ENCODE peak calls at places on chromosomes 12 and 14, in nine cellular contexts. One of them, this sample, is unnamed.

GRCh38 chr12:129549656-129550055 is 354.2 kb downstream of the TMEM132D start:
- DNase-seq in fibroblast of mammary gland: no peak
- DNase-seq in left ventricle myocardium inferior: no peak
- DNase-seq in fibroblast of pulmonary artery: no peak
- DNase-seq in Calu3: no peak
- DNase-seq in stomach: peak
- DNase-seq in GM23338: no peak
- DNase-seq in IMR-90: no peak
- DNase-seq in Caco-2: no peak
- DNase-seq in this sample: no peak

GRCh38 chr12:50739611-50740010 is 24.3 kb upstream of the ATF1 start:
- DNase-seq in left ventricle myocardium inferior: no peak
- DNase-seq in GM23338: no peak
- DNase-seq in fibroblast of mammary gland: peak
- DNase-seq in Calu3: no peak
- DNase-seq in IMR-90: peak
- DNase-seq in Caco-2: no peak
- DNase-seq in fibroblast of pulmonary artery: no peak
- DNase-seq in stomach: no peak
- DNase-seq in this sample: peak

GRCh38 chr14:95018845-95019244 is 138.5 kb downstream of the DICER1 start:
- DNase-seq in IMR-90: no peak
- DNase-seq in fibroblast of mammary gland: peak
- DNase-seq in Caco-2: no peak
- DNase-seq in left ventricle myocardium inferior: no peak
- DNase-seq in fibroblast of pulmonary artery: peak
- DNase-seq in GM23338: no peak
- DNase-seq in Calu3: no peak
- DNase-seq in stomach: no peak
- DNase-seq in this sample: no peak

GRCh38 chr12:124664395-124665111 is 97.1 kb upstream of the NCOR2 start:
- DNase-seq in IMR-90: no peak
- DNase-seq in fibroblast of pulmonary artery: peak
- DNase-seq in Calu3: no peak
- DNase-seq in Caco-2: no peak
- DNase-seq in GM23338: no peak
- DNase-seq in fibroblast of mammary gland: peak
- DNase-seq in stomach: no peak
- DNase-seq in left ventricle myocardium inferior: no peak
- DNase-seq in this sample: no peak

GRCh38 chr14:89721330-89721729 is 233.2 kb downstream of the EFCAB11 start:
- DNase-seq in Caco-2: no peak
- DNase-seq in stomach: no peak
- DNase-seq in GM23338: no peak
- DNase-seq in fibroblast of mammary gland: no peak
- DNase-seq in fibroblast of pulmonary artery: no peak
- DNase-seq in IMR-90: no peak
- DNase-seq in Calu3: no peak
- DNase-seq in left ventricle myocardium inferior: no peak
- DNase-seq in this sample: no peak

GRCh38 chr12:129927316-129927900 is 23.6 kb upstream of the TMEM132D start:
- DNase-seq in left ventricle myocardium inferior: no peak
- DNase-seq in stomach: no peak
- DNase-seq in GM23338: no peak
- DNase-seq in Calu3: no peak
- DNase-seq in Caco-2: no peak
- DNase-seq in fibroblast of mammary gland: no peak
- DNase-seq in IMR-90: no peak
- DNase-seq in fibroblast of pulmonary artery: no peak
- DNase-seq in this sample: no peak

GRCh38 chr12:47910486-47910885 is 5.7 kb upstream of the VDR start:
- DNase-seq in Calu3: no peak
- DNase-seq in stomach: no peak
- DNase-seq in IMR-90: no peak
- DNase-seq in GM23338: no peak
- DNase-seq in left ventricle myocardium inferior: no peak
- DNase-seq in fibroblast of pulmonary artery: peak
- DNase-seq in fibroblast of mammary gland: peak
- DNase-seq in Caco-2: peak
- DNase-seq in this sample: no peak

GRCh38 chr14:73173092-73173735 is 36.9 kb downstream of the PSEN1 start:
- DNase-seq in GM23338: peak
- DNase-seq in fibroblast of mammary gland: peak
- DNase-seq in Caco-2: peak
- DNase-seq in stomach: no peak
- DNase-seq in Calu3: no peak
- DNase-seq in IMR-90: peak
- DNase-seq in fibroblast of pulmonary artery: peak
- DNase-seq in left ventricle myocardium inferior: no peak
- DNase-seq in this sample: peak

GRCh38 chr14:39416072-39416471 is 16.2 kb downstream of the FBXO33 start:
- DNase-seq in IMR-90: no peak
- DNase-seq in fibroblast of pulmonary artery: no peak
- DNase-seq in fibroblast of mammary gland: no peak
- DNase-seq in Calu3: no peak
- DNase-seq in GM23338: no peak
- DNase-seq in Caco-2: no peak
- DNase-seq in stomach: no peak
- DNase-seq in left ventricle myocardium inferior: no peak
- DNase-seq in this sample: no peak

GRCh38 chr14:22289570-22289969 is 299.5 kb downstream of the DAD1 start:
- DNase-seq in stomach: no peak
- DNase-seq in left ventricle myocardium inferior: no peak
- DNase-seq in Caco-2: peak
- DNase-seq in IMR-90: no peak
- DNase-seq in fibroblast of pulmonary artery: no peak
- DNase-seq in fibroblast of mammary gland: no peak
- DNase-seq in Calu3: no peak
- DNase-seq in GM23338: no peak
- DNase-seq in this sample: peak

GRCh38 chr12:88623777-88624548 is 43.7 kb upstream of the KITLG start:
- DNase-seq in stomach: no peak
- DNase-seq in Calu3: no peak
- DNase-seq in fibroblast of pulmonary artery: no peak
- DNase-seq in left ventricle myocardium inferior: no peak
- DNase-seq in IMR-90: no peak
- DNase-seq in GM23338: peak
- DNase-seq in Caco-2: no peak
- DNase-seq in fibroblast of mammary gland: peak
- DNase-seq in this sample: no peak

GRCh38 chr12:30796891-30797371 is 42.2 kb upstream of the CAPRIN2 start:
- DNase-seq in IMR-90: peak
- DNase-seq in fibroblast of mammary gland: peak
- DNase-seq in left ventricle myocardium inferior: no peak
- DNase-seq in stomach: no peak
- DNase-seq in Caco-2: peak
- DNase-seq in fibroblast of pulmonary artery: peak
- DNase-seq in GM23338: peak
- DNase-seq in Calu3: peak
- DNase-seq in this sample: no peak

GRCh38 chr12:1838223-1838993 is 18.0 kb downstream of the LRTM2 start:
- DNase-seq in stomach: no peak
- DNase-seq in fibroblast of mammary gland: no peak
- DNase-seq in Caco-2: no peak
- DNase-seq in fibroblast of pulmonary artery: no peak
- DNase-seq in Calu3: no peak
- DNase-seq in left ventricle myocardium inferior: no peak
- DNase-seq in GM23338: no peak
- DNase-seq in IMR-90: no peak
- DNase-seq in this sample: no peak

GRCh38 chr12:101940400-101940950 is 63.1 kb downstream of the DRAM1 start:
- DNase-seq in stomach: no peak
- DNase-seq in left ventricle myocardium inferior: no peak
- DNase-seq in Calu3: no peak
- DNase-seq in GM23338: no peak
- DNase-seq in fibroblast of mammary gland: no peak
- DNase-seq in Caco-2: peak
- DNase-seq in fibroblast of pulmonary artery: peak
- DNase-seq in IMR-90: no peak
- DNase-seq in this sample: no peak

GRCh38 chr12:110693731-110694130 is 4.8 kb upstream of the HVCN1 start:
- DNase-seq in GM23338: no peak
- DNase-seq in fibroblast of mammary gland: no peak
- DNase-seq in IMR-90: no peak
- DNase-seq in stomach: no peak
- DNase-seq in left ventricle myocardium inferior: peak
- DNase-seq in fibroblast of pulmonary artery: no peak
- DNase-seq in Calu3: no peak
- DNase-seq in Caco-2: no peak
- DNase-seq in this sample: no peak

GRCh38 chr14:81211844-81212243 is 8.9 kb downstream of the GTF2A1 start:
- DNase-seq in fibroblast of mammary gland: peak
- DNase-seq in left ventricle myocardium inferior: peak
- DNase-seq in Caco-2: peak
- DNase-seq in GM23338: peak
- DNase-seq in fibroblast of pulmonary artery: peak
- DNase-seq in IMR-90: peak
- DNase-seq in Calu3: peak
- DNase-seq in stomach: no peak
- DNase-seq in this sample: no peak

GRCh38 chr12:104339663-104340062 is 36.1 kb downstream of the EID3 start:
- DNase-seq in fibroblast of mammary gland: peak
- DNase-seq in left ventricle myocardium inferior: no peak
- DNase-seq in stomach: no peak
- DNase-seq in GM23338: no peak
- DNase-seq in IMR-90: peak
- DNase-seq in Calu3: no peak
- DNase-seq in Caco-2: no peak
- DNase-seq in fibroblast of pulmonary artery: no peak
- DNase-seq in this sample: no peak
- TF ChIP-seq CTCF in fibroblast of mammary gland: peak
- TF ChIP-seq CTCF in left ventricle myocardium inferior: no peak
- TF ChIP-seq CTCF in stomach: no peak
- TF ChIP-seq CTCF in GM23338: peak
- TF ChIP-seq CTCF in IMR-90: peak
- TF ChIP-seq CTCF in Calu3: no peak
- TF ChIP-seq CTCF in Caco-2: no peak
- TF ChIP-seq CTCF in fibroblast of pulmonary artery: no peak
- TF ChIP-seq CTCF in this sample: no peak

GRCh38 chr12:69630191-69630590 is 19.5 kb upstream of the LRRC10 start:
- DNase-seq in fibroblast of mammary gland: peak
- DNase-seq in Caco-2: peak
- DNase-seq in GM23338: peak
- DNase-seq in IMR-90: no peak
- DNase-seq in Calu3: no peak
- DNase-seq in fibroblast of pulmonary artery: no peak
- DNase-seq in stomach: no peak
- DNase-seq in left ventricle myocardium inferior: no peak
- DNase-seq in this sample: no peak
- TF ChIP-seq CTCF in fibroblast of mammary gland: peak
- TF ChIP-seq CTCF in Caco-2: peak
- TF ChIP-seq CTCF in GM23338: peak
- TF ChIP-seq CTCF in IMR-90: peak
- TF ChIP-seq CTCF in Calu3: no peak
- TF ChIP-seq CTCF in fibroblast of pulmonary artery: peak
- TF ChIP-seq CTCF in stomach: no peak
- TF ChIP-seq CTCF in left ventricle myocardium inferior: no peak
- TF ChIP-seq CTCF in this sample: peak

GRCh38 chr14:36751116-36751515 is 89.5 kb downstream of the PAX9 start:
- DNase-seq in stomach: no peak
- DNase-seq in fibroblast of mammary gland: no peak
- DNase-seq in Calu3: peak
- DNase-seq in GM23338: no peak
- DNase-seq in Caco-2: peak
- DNase-seq in IMR-90: no peak
- DNase-seq in left ventricle myocardium inferior: no peak
- DNase-seq in fibroblast of pulmonary artery: no peak
- DNase-seq in this sample: no peak

GRCh38 chr14:36746907-36747306 is 85.2 kb downstream of the PAX9 start:
- DNase-seq in stomach: no peak
- DNase-seq in GM23338: no peak
- DNase-seq in fibroblast of mammary gland: no peak
- DNase-seq in IMR-90: no peak
- DNase-seq in Calu3: no peak
- DNase-seq in fibroblast of pulmonary artery: no peak
- DNase-seq in left ventricle myocardium inferior: no peak
- DNase-seq in Caco-2: no peak
- DNase-seq in this sample: no peak

GRCh38 chr14:36748814-36749213 is 87.2 kb downstream of the PAX9 start:
- DNase-seq in fibroblast of mammary gland: no peak
- DNase-seq in IMR-90: no peak
- DNase-seq in fibroblast of pulmonary artery: no peak
- DNase-seq in Caco-2: no peak
- DNase-seq in Calu3: no peak
- DNase-seq in stomach: no peak
- DNase-seq in GM23338: no peak
- DNase-seq in left ventricle myocardium inferior: no peak
- DNase-seq in this sample: no peak

GRCh38 chr14:36750244-36750643 is 88.6 kb downstream of the PAX9 start:
- DNase-seq in stomach: no peak
- DNase-seq in Caco-2: no peak
- DNase-seq in left ventricle myocardium inferior: no peak
- DNase-seq in Calu3: no peak
- DNase-seq in GM23338: no peak
- DNase-seq in fibroblast of pulmonary artery: no peak
- DNase-seq in IMR-90: no peak
- DNase-seq in fibroblast of mammary gland: no peak
- DNase-seq in this sample: no peak

DNA sequence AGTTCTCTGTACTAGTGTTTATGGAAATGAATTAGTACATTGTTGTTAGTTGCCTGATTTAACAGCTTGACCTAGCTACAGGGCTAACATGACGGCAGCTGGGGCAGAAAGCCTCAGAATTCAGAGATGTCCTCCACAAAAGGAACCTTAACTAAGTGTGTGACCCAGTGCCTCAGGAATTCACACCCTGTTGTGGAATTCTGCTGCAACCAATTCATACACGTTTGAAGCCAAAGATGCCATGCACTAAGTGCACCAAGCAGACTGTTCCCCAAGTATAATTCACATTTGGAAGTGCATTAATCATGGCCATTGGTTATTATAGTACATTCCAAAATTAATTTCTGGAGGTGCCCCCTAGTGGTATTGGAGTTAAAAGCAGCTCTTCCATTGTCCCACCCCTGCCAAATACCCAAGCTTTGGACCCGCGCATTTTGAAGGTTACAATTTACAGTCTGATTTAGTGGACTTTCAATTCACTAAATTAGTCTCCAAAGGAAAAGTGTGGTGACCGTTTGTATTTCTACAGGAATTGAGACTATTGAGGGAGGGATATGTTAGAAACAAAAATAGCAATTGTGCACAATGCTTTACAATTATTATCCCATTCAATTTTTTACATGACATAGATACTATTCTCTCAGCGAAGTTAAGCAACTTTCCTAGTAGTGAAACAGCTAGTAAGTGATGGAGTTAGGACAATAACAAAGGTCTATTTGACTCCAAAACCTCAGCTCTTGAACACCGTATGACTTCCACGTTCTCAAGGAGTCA is 85.9 kb downstream of the PAX9 start:
- DNase-seq in left ventricle myocardium inferior: no peak
- DNase-seq in Calu3: peak
- DNase-seq in fibroblast of mammary gland: peak
- DNase-seq in fibroblast of pulmonary artery: peak
- DNase-seq in IMR-90: no peak
- DNase-seq in stomach: no peak
- DNase-seq in Caco-2: peak
- DNase-seq in GM23338: peak
- DNase-seq in this sample: peak
- TF ChIP-seq CTCF in left ventricle myocardium inferior: peak
- TF ChIP-seq CTCF in Calu3: peak
- TF ChIP-seq CTCF in fibroblast of mammary gland: peak
- TF ChIP-seq CTCF in fibroblast of pulmonary artery: peak
- TF ChIP-seq CTCF in IMR-90: peak
- TF ChIP-seq CTCF in stomach: no peak
- TF ChIP-seq CTCF in Caco-2: peak
- TF ChIP-seq CTCF in GM23338: peak
- TF ChIP-seq CTCF in this sample: peak

GRCh38 chr12:13691598-13691997 is 289.8 kb downstream of the GRIN2B start:
- DNase-seq in fibroblast of pulmonary artery: no peak
- DNase-seq in GM23338: no peak
- DNase-seq in Calu3: no peak
- DNase-seq in stomach: no peak
- DNase-seq in fibroblast of mammary gland: no peak
- DNase-seq in Caco-2: no peak
- DNase-seq in left ventricle myocardium inferior: no peak
- DNase-seq in IMR-90: no peak
- DNase-seq in this sample: no peak
- TF ChIP-seq CTCF in fibroblast of pulmonary artery: no peak
- TF ChIP-seq CTCF in GM23338: no peak
- TF ChIP-seq CTCF in Calu3: no peak
- TF ChIP-seq CTCF in stomach: no peak
- TF ChIP-seq CTCF in fibroblast of mammary gland: no peak
- TF ChIP-seq CTCF in Caco-2: no peak
- TF ChIP-seq CTCF in left ventricle myocardium inferior: no peak
- TF ChIP-seq CTCF in IMR-90: no peak
- TF ChIP-seq CTCF in this sample: no peak

This sample was measured in foreskin keratinocyte.